ENCODE peak calls at places on chromosomes 5 and 9, in eight cellular contexts. V, W, U, E, I, D, O and L are unnamed samples.

GRCh38 chr9:135150981-135151380 is 63.5 kb downstream of the OLFM1 start:
- DNase-seq in V (no peak), W (no peak), U (no peak), E (no peak), I (no peak), D (no peak), O (no peak), L (no peak)

GRCh38 chr5:33381243-33381642 is 59.5 kb upstream of the TARS1 start:
- DNase-seq in V (no peak), W (no peak), U (no peak), E (no peak), I (no peak), D (no peak), O (no peak), L (no peak)

GRCh38 chr9:15736569-15736968 is 183.7 kb downstream of the CCDC171 start:
- DNase-seq in V (no peak), W (no peak), U (no peak), E (no peak), I (no peak), D (no peak), O (no peak), L (peak; percentile 71)

GRCh38 chr9:112299514-112299913 is 33.9 kb downstream of the PTBP3 start:
- DNase-seq in V (peak; percentile 19), W (no peak), U (no peak), E (no peak), I (no peak), D (no peak), O (no peak), L (no peak)

GRCh38 chr9:121735065-121735791 is 83.8 kb downstream of the DAB2IP start:
- DNase-seq in V (peak; percentile 53), W (no peak), U (peak; percentile 88), E (peak; percentile 82), I (no peak), D (no peak), O (no peak), L (no peak)

GRCh38 chr5:2752875-2753435 is 1.5 kb upstream of the IRX2 start:
- DNase-seq in V (no peak), W (peak; percentile 46), U (no peak), E (peak; percentile 40), I (no peak), D (no peak), O (no peak), L (no peak)

GRCh38 chr9:137250329-137251193 is 525 bp upstream of the STPG3 start:
- DNase-seq in V (no peak), W (no peak), U (no peak), E (no peak), I (no peak), D (no peak), O (no peak), L (no peak)

GRCh38 chr9:107620801-107621200 is 131.2 kb upstream of the KLF4 start:
- DNase-seq in V (no peak), W (no peak), U (no peak), E (no peak), I (no peak), D (no peak), O (no peak), L (no peak)

GRCh38 chr5:172443441-172444109 is 10.8 kb downstream of the SH3PXD2B start:
- DNase-seq in V (peak; percentile 98), W (peak; percentile 63), U (no peak), E (no peak), I (peak; percentile 85), D (peak; percentile 92), O (peak; percentile 32), L (peak; percentile 53)

GRCh38 chr9:30673132-30673531 is 1711.3 kb upstream of the ACO1 start:
- DNase-seq in V (no peak), W (no peak), U (no peak), E (no peak), I (no peak), D (no peak), O (no peak), L (no peak)